ENCODE peak calls at places on chromosomes 11 and 22, in nine cellular contexts. S is neuronal stem cell; M is neural crest cell; B is GM12865; D is activated naive CD4-positive, alpha-beta T cell treated with anti-CD3 and anti-CD28 coated beads, Interleukin-2, amount 10 ng/mL, durations not matched to agents 7 days and 5 days; W is stimulated activated CD4-positive, alpha-beta T cell treated with anti-CD3 and anti-CD28 coated beads, Interleukin-2, amount 100 ng/mL, for 4 hours; H is activated T-cell treated with anti-CD3 and anti-CD28 coated beads for 1 hour; U is esophagus muscularis mucosa; R is effector memory CD4-positive, alpha-beta T cell. Y is an unnamed sample.

GRCh38 chr11:83220279-83220678 is 26.8 kb downstream of the ANKRD42 start:
- DNase-seq in S (no peak), M (no peak), B (no peak), D (no peak), W (no peak), H (no peak), U (no peak), R (no peak), Y (no peak)

GRCh38 chr22:38824587-38824986 is 19.2 kb downstream of the NPTXR start:
- DNase-seq in S (peak), M (peak), B (peak), D (peak), W (no peak), H (peak), U (no peak), R (no peak), Y (peak)

GRCh38 chr11:83025267-83025704 is 46.4 kb downstream of the RAB30 start:
- DNase-seq in S (no peak), M (no peak), B (no peak), D (no peak), W (no peak), H (no peak), U (no peak), R (no peak), Y (no peak)

GRCh38 chr11:127875076-127875475 is 712.3 kb downstream of the ETS1 start:
- DNase-seq in S (no peak), M (no peak), B (no peak), D (no peak), W (no peak), H (no peak), U (no peak), R (no peak), Y (no peak)

GRCh38 chr22:37253164-37253660 is 9.1 kb upstream of the RAC2 start:
- DNase-seq in S (no peak), M (no peak), B (no peak), D (no peak), W (no peak), H (no peak), U (no peak), R (no peak), Y (no peak)

GRCh38 chr11:62433553-62434301 is 14.9 kb downstream of the SCGB1A1 start:
- DNase-seq in S (no peak), M (no peak), B (no peak), D (no peak), W (no peak), H (no peak), U (no peak), R (no peak), Y (peak)

GRCh38 chr11:119741369-119742262 is 12.6 kb upstream of the NECTIN1 start:
- DNase-seq in S (peak), M (peak), B (peak), D (peak), W (no peak), H (peak), U (no peak), R (no peak), Y (peak)

GRCh38 chr11:83852775-83853442 is 566.7 kb upstream of the CCDC90B start:
- DNase-seq in S (no peak), M (no peak), B (no peak), D (no peak), W (no peak), H (no peak), U (no peak), R (no peak), Y (no peak)

GRCh38 chr11:133382217-133382746 is 150.0 kb downstream of the OPCML start:
- DNase-seq in S (no peak), M (no peak), B (no peak), D (no peak), W (no peak), H (no peak), U (peak), R (no peak), Y (no peak)

GRCh38 chr11:34242037-34242625 is 115.7 kb downstream of the ABTB2 start:
- DNase-seq in S (no peak), M (no peak), B (peak), D (no peak), W (no peak), H (no peak), U (no peak), R (no peak), Y (no peak)

GRCh38 chr11:44766972-44767278 is 40.2 kb downstream of the TSPAN18 start:
- DNase-seq in S (no peak), M (no peak), B (no peak), D (no peak), W (no peak), H (no peak), U (no peak), R (no peak), Y (no peak)

GRCh38 chr11:3021125-3021524 is 29.0 kb upstream of the NAP1L4 start:
- DNase-seq in S (peak), M (no peak), B (peak), D (peak), W (no peak), H (peak), U (no peak), R (peak), Y (peak)

GRCh38 chr22:27173530-27173929 is 516.1 kb downstream of the MIAT start:
- DNase-seq in S (no peak), M (no peak), B (no peak), D (no peak), W (no peak), H (no peak), U (no peak), R (no peak), Y (no peak)

GRCh38 chr11:101215069-101215468 is 85.5 kb upstream of the PGR start:
- DNase-seq in S (no peak), M (no peak), B (no peak), D (no peak), W (no peak), H (no peak), U (no peak), R (no peak), Y (no peak)

GRCh38 chr11:9025101-9025850 is 21.5 kb upstream of the NRIP3 start:
- DNase-seq in S (no peak), M (no peak), B (no peak), D (no peak), W (no peak), H (no peak), U (no peak), R (no peak), Y (no peak)

GRCh38 chr11:9990221-9990973 is 303.6 kb downstream of the SBF2 start:
- DNase-seq in S (no peak), M (no peak), B (no peak), D (no peak), W (no peak), H (no peak), U (no peak), R (no peak), Y (no peak)